ENCODE peak calls at places on chromosomes 7 and 10, in six cellular contexts. T is iris pigment epithelial cell; K is T-cell; Q is activated CD8-positive, alpha-beta memory T cell treated with anti-CD3 and anti-CD28 coated beads for 1 hour; F is T-helper 1 cell; S is activated CD4-positive, alpha-beta T cell treated with anti-CD3 and anti-CD28 coated beads, Interleukin-2, amount 10 ng/mL, durations not matched to agents 7 days and 5 days. G is an unnamed sample.
A peak's percentile ranks its signal among the peaks of the same experiment; 100 is the strongest.

GRCh38 chr7:41867639-41868038 is 164.7 kb upstream of the INHBA start:
- DNase-seq in T (no peak), K (no peak), Q (no peak), F (no peak), S (no peak), G (no peak)

GRCh38 chr10:78829570-78829969 is 239.2 kb upstream of the ZMIZ1 start:
- DNase-seq in T (no peak), K (no peak), Q (no peak), F (no peak), S (no peak), G (no peak)

GRCh38 chr10:15485684-15486316 is 114.7 kb upstream of the FAM171A1 start:
- DNase-seq in T (peak; percentile 81), K (no peak), Q (no peak), F (no peak), S (no peak), G (no peak)

GRCh38 chr10:26855186-26855585 is 5.6 kb downstream of the ABI1 start:
- DNase-seq in T (peak; percentile 62), K (no peak), Q (no peak), F (no peak), S (no peak), G (no peak)

GRCh38 chr10:60940435-60940834 is 3.5 kb downstream of the RHOBTB1 start:
- DNase-seq in T (no peak), K (no peak), Q (no peak), F (no peak), S (no peak), G (no peak)

GRCh38 chr10:4196948-4197390 is 412.0 kb upstream of the KLF6 start:
- DNase-seq in T (peak; percentile 23), K (no peak), Q (no peak), F (no peak), S (no peak), G (no peak)

GRCh38 chr10:110637558-110638053 is 6.5 kb upstream of the RBM20 start:
- DNase-seq in T (no peak), K (no peak), Q (no peak), F (no peak), S (no peak), G (no peak)

GRCh38 chr10:97584798-97585438 is 729 bp downstream of the HOGA1 start:
- DNase-seq in T (no peak), K (no peak), Q (no peak), F (no peak), S (no peak), G (no peak)

GRCh38 chr7:70598976-70599375 is 533.0 kb upstream of the GALNT17 start:
- DNase-seq in T (peak; percentile 23), K (no peak), Q (no peak), F (no peak), S (no peak), G (no peak)

GRCh38 chr7:151063212-151063561 is 3.8 kb downstream of the SLC4A2 start:
- DNase-seq in T (peak; percentile 82), K (no peak), Q (no peak), F (no peak), S (no peak), G (no peak)

GRCh38 chr10:43249151-43249961 is 17.5 kb downstream of the RASGEF1A start:
- DNase-seq in T (no peak), K (no peak), Q (no peak), F (peak; percentile 1), S (peak; percentile 2), G (no peak)

GRCh38 chr10:55966131-55966530 is 394.9 kb downstream of the ZWINT start:
- DNase-seq in T (no peak), K (no peak), Q (no peak), F (no peak), S (no peak), G (no peak)

GRCh38 chr7:158740013-158740656 is 35.5 kb upstream of the NCAPG2 start:
- DNase-seq in T (peak; percentile 94), K (no peak), Q (no peak), F (no peak), S (no peak), G (no peak)

GRCh38 chr10:103763374-103764202 is 91.8 kb downstream of the SH3PXD2A start:
- DNase-seq in T (peak; percentile 30), K (no peak), Q (no peak), F (no peak), S (peak; percentile 37), G (no peak)

GRCh38 chr10:12971001-12971788 is 30.3 kb downstream of the CCDC3 start:
- DNase-seq in T (no peak), K (no peak), Q (no peak), F (no peak), S (no peak), G (no peak)

GRCh38 chr10:77180104-77180503 is 457.5 kb downstream of the KCNMA1 start:
- DNase-seq in T (no peak), K (no peak), Q (no peak), F (no peak), S (no peak), G (no peak)

GRCh38 chr10:77874872-77875271 is 51.7 kb downstream of the DLG5 start:
- DNase-seq in T (no peak), K (no peak), Q (no peak), F (no peak), S (no peak), G (no peak)

GRCh38 chr10:69360485-69361302 is 56.0 kb downstream of the TACR2 start:
- DNase-seq in T (peak; percentile 96), K (no peak), Q (no peak), F (no peak), S (no peak), G (no peak)

GRCh38 chr10:132001238-132001977 is 19.7 kb upstream of the BNIP3 start:
- DNase-seq in T (no peak), K (no peak), Q (no peak), F (no peak), S (no peak), G (no peak)